ENCODE peak calls at places on chromosomes 1 and 21, in ten cellular contexts. One of them, this sample, is unnamed.

GRCh38 chr1:3000214-3000613 is 21.1 kb upstream of the ACTRT2 start:
- DNase-seq in T-cell: no peak
- DNase-seq in T-helper 2 cell treated with Interferon-gamma antibody and Interleukin-4, amounts not matched to agents 5 μg/mL and 100 μg/mL, for 36 hours: no peak
- DNase-seq in tibial artery: peak; percentile 13
- DNase-seq in Peyer's patch: no peak
- DNase-seq in osteocyte: no peak
- DNase-seq in RWPE2: peak; percentile 38
- DNase-seq in iPS-NIHi11: no peak
- DNase-seq in NCI-H774: no peak
- DNase-seq in T-helper 1 cell: no peak
- DNase-seq in this sample: no peak

GRCh38 chr1:99869304-99869703 is 19.1 kb downstream of the AGL start:
- DNase-seq in Peyer's patch: no peak
- DNase-seq in iPS-NIHi11: no peak
- DNase-seq in RWPE2: no peak
- DNase-seq in T-helper 2 cell treated with Interferon-gamma antibody and Interleukin-4, amounts not matched to agents 5 μg/mL and 100 μg/mL, for 36 hours: no peak
- DNase-seq in NCI-H774: no peak
- DNase-seq in T-cell: no peak
- DNase-seq in T-helper 1 cell: no peak
- DNase-seq in tibial artery: no peak
- DNase-seq in osteocyte: no peak
- DNase-seq in this sample: no peak

GRCh38 chr1:16888806-16889178 is 7.0 kb upstream of the RNU1-2 start:
- DNase-seq in osteocyte: no peak
- DNase-seq in T-helper 1 cell: no peak
- DNase-seq in tibial artery: peak; percentile 27
- DNase-seq in RWPE2: no peak
- DNase-seq in iPS-NIHi11: peak; percentile 61
- DNase-seq in NCI-H774: no peak
- DNase-seq in T-helper 2 cell treated with Interferon-gamma antibody and Interleukin-4, amounts not matched to agents 5 μg/mL and 100 μg/mL, for 36 hours: no peak
- DNase-seq in Peyer's patch: peak; percentile 63
- DNase-seq in T-cell: no peak
- DNase-seq in this sample: peak; percentile 40

GRCh38 chr1:5896706-5897105 is 95.5 kb downstream of the NPHP4 start:
- DNase-seq in T-helper 2 cell treated with Interferon-gamma antibody and Interleukin-4, amounts not matched to agents 5 μg/mL and 100 μg/mL, for 36 hours: no peak
- DNase-seq in iPS-NIHi11: peak; percentile 51
- DNase-seq in RWPE2: no peak
- DNase-seq in tibial artery: no peak
- DNase-seq in Peyer's patch: no peak
- DNase-seq in NCI-H774: no peak
- DNase-seq in T-helper 1 cell: no peak
- DNase-seq in osteocyte: no peak
- DNase-seq in T-cell: no peak
- DNase-seq in this sample: no peak

GRCh38 chr1:203327684-203328457 is 22.6 kb downstream of the BTG2 start:
- DNase-seq in RWPE2: peak; percentile 68
- DNase-seq in iPS-NIHi11: peak; percentile 64
- DNase-seq in osteocyte: no peak
- DNase-seq in T-cell: peak; percentile 86
- DNase-seq in tibial artery: peak; percentile 79
- DNase-seq in Peyer's patch: peak; percentile 49
- DNase-seq in T-helper 1 cell: peak; percentile 49
- DNase-seq in NCI-H774: peak; percentile 69
- DNase-seq in T-helper 2 cell treated with Interferon-gamma antibody and Interleukin-4, amounts not matched to agents 5 μg/mL and 100 μg/mL, for 36 hours: peak; percentile 67
- DNase-seq in this sample: peak; percentile 74

GRCh38 chr1:184822267-184822666 is 67.6 kb upstream of the EDEM3 start:
- DNase-seq in T-cell: no peak
- DNase-seq in Peyer's patch: no peak
- DNase-seq in tibial artery: no peak
- DNase-seq in NCI-H774: no peak
- DNase-seq in osteocyte: no peak
- DNase-seq in T-helper 1 cell: no peak
- DNase-seq in T-helper 2 cell treated with Interferon-gamma antibody and Interleukin-4, amounts not matched to agents 5 μg/mL and 100 μg/mL, for 36 hours: no peak
- DNase-seq in iPS-NIHi11: no peak
- DNase-seq in RWPE2: no peak
- DNase-seq in this sample: no peak

GRCh38 chr1:11649624-11650330 is 4.5 kb downstream of the FBXO2 start:
- DNase-seq in iPS-NIHi11: no peak
- DNase-seq in Peyer's patch: no peak
- DNase-seq in tibial artery: no peak
- DNase-seq in osteocyte: no peak
- DNase-seq in T-helper 1 cell: no peak
- DNase-seq in NCI-H774: no peak
- DNase-seq in T-cell: no peak
- DNase-seq in T-helper 2 cell treated with Interferon-gamma antibody and Interleukin-4, amounts not matched to agents 5 μg/mL and 100 μg/mL, for 36 hours: no peak
- DNase-seq in RWPE2: no peak
- DNase-seq in this sample: no peak

GRCh38 chr1:1597275-1597930 is 2.5 kb downstream of the FNDC10 start:
- DNase-seq in T-cell: no peak
- DNase-seq in RWPE2: no peak
- DNase-seq in iPS-NIHi11: peak; percentile 77
- DNase-seq in T-helper 2 cell treated with Interferon-gamma antibody and Interleukin-4, amounts not matched to agents 5 μg/mL and 100 μg/mL, for 36 hours: no peak
- DNase-seq in tibial artery: no peak
- DNase-seq in NCI-H774: no peak
- DNase-seq in T-helper 1 cell: no peak
- DNase-seq in osteocyte: no peak
- DNase-seq in Peyer's patch: peak; percentile 54
- DNase-seq in this sample: peak; percentile 54

GRCh38 chr21:46088189-46088588 is 9.7 kb upstream of the COL6A2 start:
- DNase-seq in tibial artery: no peak
- DNase-seq in RWPE2: no peak
- DNase-seq in Peyer's patch: no peak
- DNase-seq in T-cell: no peak
- DNase-seq in osteocyte: no peak
- DNase-seq in NCI-H774: no peak
- DNase-seq in T-helper 1 cell: no peak
- DNase-seq in T-helper 2 cell treated with Interferon-gamma antibody and Interleukin-4, amounts not matched to agents 5 μg/mL and 100 μg/mL, for 36 hours: no peak
- DNase-seq in iPS-NIHi11: no peak
- DNase-seq in this sample: no peak

This sample was measured in germinal center.